ENCODE peak calls at places on chromosomes 12 and 14, in four cellular contexts. One of them, this sample, is unnamed.
A peak's percentile ranks its signal among the peaks of the same experiment; 100 is the strongest.

GRCh38 chr12:95336387-95337067 is 118.9 kb downstream of the VEZT start:
- DNase-seq in fibroblast of villous mesenchyme: peak; percentile 88
- DNase-seq in AG10803: peak; percentile 87
- DNase-seq in stomach: peak; percentile 79
- DNase-seq in this sample: no peak

GRCh38 chr12:113002155-113002554 is 23.8 kb downstream of the OAS2 start:
- DNase-seq in fibroblast of villous mesenchyme: no peak
- DNase-seq in AG10803: no peak
- DNase-seq in stomach: no peak
- DNase-seq in this sample: no peak

GRCh38 chr14:73684627-73685026 is 29.6 kb downstream of the PNMA1 start:
- DNase-seq in stomach: no peak
- DNase-seq in fibroblast of villous mesenchyme: no peak
- DNase-seq in AG10803: no peak
- DNase-seq in this sample: no peak

GRCh38 chr12:44464180-44464579 is 411.9 kb downstream of the NELL2 start:
- DNase-seq in AG10803: no peak
- DNase-seq in stomach: no peak
- DNase-seq in fibroblast of villous mesenchyme: no peak
- DNase-seq in this sample: no peak

GRCh38 chr14:90580381-90581335 is 183.8 kb downstream of the CALM1 start:
- DNase-seq in fibroblast of villous mesenchyme: no peak
- DNase-seq in stomach: no peak
- DNase-seq in AG10803: no peak
- DNase-seq in this sample: no peak

GRCh38 chr12:57236925-57237652 is 7.6 kb downstream of the SHMT2 start:
- DNase-seq in stomach: no peak
- DNase-seq in AG10803: peak; percentile 47
- DNase-seq in fibroblast of villous mesenchyme: no peak
- DNase-seq in this sample: no peak

GRCh38 chr12:114407566-114408411 is 1.8 kb upstream of the TBX5 start:
- DNase-seq in AG10803: no peak
- DNase-seq in fibroblast of villous mesenchyme: peak; percentile 75
- DNase-seq in stomach: no peak
- DNase-seq in this sample: no peak

GRCh38 chr12:31201382-31201781 is 124.6 kb downstream of the SINHCAF start:
- DNase-seq in AG10803: no peak
- DNase-seq in stomach: no peak
- DNase-seq in fibroblast of villous mesenchyme: no peak
- DNase-seq in this sample: no peak

GRCh38 chr12:119666900-119667576 is 895 bp upstream of the PRKAB1 start:
- DNase-seq in stomach: no peak
- DNase-seq in AG10803: no peak
- DNase-seq in fibroblast of villous mesenchyme: no peak
- DNase-seq in this sample: no peak

GRCh38 chr12:106317406-106318082 is 15.0 kb downstream of the TCP11L2 start:
- DNase-seq in stomach: no peak
- DNase-seq in fibroblast of villous mesenchyme: no peak
- DNase-seq in AG10803: no peak
- DNase-seq in this sample: no peak

GRCh38 chr12:1666685-1667162 is 24.1 kb upstream of the ADIPOR2 start:
- DNase-seq in stomach: no peak
- DNase-seq in fibroblast of villous mesenchyme: no peak
- DNase-seq in AG10803: no peak
- DNase-seq in this sample: no peak

GRCh38 chr12:51368640-51369517 is 22.3 kb downstream of the GALNT6 start:
- DNase-seq in fibroblast of villous mesenchyme: peak; percentile 53
- DNase-seq in stomach: peak; percentile 60
- DNase-seq in AG10803: no peak
- DNase-seq in this sample: peak; percentile 63

GRCh38 chr14:104221636-104222375 is 83.4 kb downstream of the KIF26A start:
- DNase-seq in stomach: no peak
- DNase-seq in fibroblast of villous mesenchyme: no peak
- DNase-seq in AG10803: no peak
- DNase-seq in this sample: no peak

GRCh38 chr12:26906024-26906423 is 31.8 kb downstream of the INTS13 start:
- DNase-seq in stomach: no peak
- DNase-seq in fibroblast of villous mesenchyme: no peak
- DNase-seq in AG10803: no peak
- DNase-seq in this sample: no peak

GRCh38 chr14:23562822-23563472 is 4.6 kb downstream of the AP1G2 start:
- DNase-seq in AG10803: peak; percentile 62
- DNase-seq in stomach: peak; percentile 58
- DNase-seq in fibroblast of villous mesenchyme: peak; percentile 41
- DNase-seq in this sample: no peak

GRCh38 chr12:109052415-109053323 is at the start of gene USP30:
- DNase-seq in stomach: peak; percentile 88
- DNase-seq in AG10803: peak; percentile 86
- DNase-seq in fibroblast of villous mesenchyme: peak; percentile 89
- DNase-seq in this sample: peak; percentile 19
- TF ChIP-seq CTCF in stomach: no peak
- TF ChIP-seq CTCF in AG10803: no peak
- TF ChIP-seq CTCF in fibroblast of villous mesenchyme: no peak
- TF ChIP-seq CTCF in this sample: no peak

DNA sequence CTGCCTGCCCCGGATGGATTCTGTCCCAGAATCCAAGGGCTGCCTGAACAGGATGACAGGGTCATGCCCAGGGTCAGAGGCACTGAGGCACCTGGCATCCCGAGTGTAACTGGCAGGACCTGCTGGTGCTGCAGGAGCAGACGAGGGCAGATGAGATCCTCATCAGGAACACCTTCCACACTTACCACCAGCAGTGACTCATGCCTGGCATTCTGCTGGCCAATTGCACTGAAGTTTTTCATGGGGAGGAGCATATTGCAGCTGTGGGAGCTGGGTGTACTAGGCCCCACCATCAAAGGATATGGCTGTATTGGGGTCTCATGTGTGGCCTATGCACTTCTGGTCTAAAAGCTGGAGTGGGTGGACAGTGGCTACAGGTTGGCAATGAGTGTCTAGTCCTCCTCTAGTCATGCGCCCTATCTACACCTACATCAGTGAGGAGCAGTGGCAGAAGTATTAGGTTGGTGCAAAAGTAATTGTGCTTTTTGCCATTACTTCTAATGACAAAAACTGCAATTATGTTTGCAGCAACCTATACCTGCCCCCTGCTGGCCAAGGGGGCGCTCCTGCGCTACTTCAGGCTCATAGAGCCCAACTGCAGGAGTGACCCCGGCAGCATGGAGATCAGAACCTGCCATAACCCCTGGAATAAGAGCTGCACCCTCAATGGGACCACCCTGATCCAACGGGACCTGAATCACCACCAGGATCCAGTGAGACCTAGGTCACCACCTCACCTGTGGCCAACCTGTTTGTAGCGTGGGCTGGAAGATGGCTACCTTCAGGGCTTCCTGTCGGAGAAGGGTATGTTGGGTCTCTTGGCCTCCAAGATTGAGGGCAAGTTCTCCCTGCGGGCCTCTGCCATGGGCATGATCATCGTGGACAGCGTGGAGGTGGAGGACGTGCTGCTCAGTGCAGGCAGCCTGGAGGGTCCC is 8.0 kb upstream of the C12orf42 start:
- DNase-seq in fibroblast of villous mesenchyme: no peak
- DNase-seq in stomach: peak; percentile 61
- DNase-seq in AG10803: no peak
- DNase-seq in this sample: no peak
- TF ChIP-seq CTCF in fibroblast of villous mesenchyme: peak; percentile 7
- TF ChIP-seq CTCF in stomach: peak; percentile 28
- TF ChIP-seq CTCF in AG10803: peak; percentile 2
- TF ChIP-seq CTCF in this sample: peak; percentile 2

GRCh38 chr14:105379946-105380345 is 18.4 kb upstream of the TEX22 start:
- DNase-seq in stomach: no peak
- DNase-seq in fibroblast of villous mesenchyme: no peak
- DNase-seq in AG10803: no peak
- DNase-seq in this sample: no peak

GRCh38 chr14:105378873-105379685 is 19.3 kb upstream of the TEX22 start:
- DNase-seq in fibroblast of villous mesenchyme: no peak
- DNase-seq in AG10803: no peak
- DNase-seq in stomach: no peak
- DNase-seq in this sample: no peak

GRCh38 chr14:105377555-105378182 is 20.7 kb upstream of the TEX22 start:
- DNase-seq in AG10803: no peak
- DNase-seq in stomach: no peak
- DNase-seq in fibroblast of villous mesenchyme: no peak
- DNase-seq in this sample: no peak

GRCh38 chr14:105376521-105377440 is 21.6 kb upstream of the TEX22 start:
- DNase-seq in fibroblast of villous mesenchyme: no peak
- DNase-seq in AG10803: no peak
- DNase-seq in stomach: no peak
- DNase-seq in this sample: no peak

GRCh38 chr14:105378199-105378598 is 20.1 kb upstream of the TEX22 start:
- DNase-seq in stomach: no peak
- DNase-seq in fibroblast of villous mesenchyme: no peak
- DNase-seq in AG10803: no peak
- DNase-seq in this sample: no peak
- TF ChIP-seq CTCF in stomach: no peak
- TF ChIP-seq CTCF in fibroblast of villous mesenchyme: no peak
- TF ChIP-seq CTCF in AG10803: no peak
- TF ChIP-seq CTCF in this sample: no peak

GRCh38 chr14:63633801-63634200 is 7.9 kb downstream of the WDR89 start:
- DNase-seq in AG10803: no peak
- DNase-seq in fibroblast of villous mesenchyme: no peak
- DNase-seq in stomach: no peak
- DNase-seq in this sample: no peak

DNA sequence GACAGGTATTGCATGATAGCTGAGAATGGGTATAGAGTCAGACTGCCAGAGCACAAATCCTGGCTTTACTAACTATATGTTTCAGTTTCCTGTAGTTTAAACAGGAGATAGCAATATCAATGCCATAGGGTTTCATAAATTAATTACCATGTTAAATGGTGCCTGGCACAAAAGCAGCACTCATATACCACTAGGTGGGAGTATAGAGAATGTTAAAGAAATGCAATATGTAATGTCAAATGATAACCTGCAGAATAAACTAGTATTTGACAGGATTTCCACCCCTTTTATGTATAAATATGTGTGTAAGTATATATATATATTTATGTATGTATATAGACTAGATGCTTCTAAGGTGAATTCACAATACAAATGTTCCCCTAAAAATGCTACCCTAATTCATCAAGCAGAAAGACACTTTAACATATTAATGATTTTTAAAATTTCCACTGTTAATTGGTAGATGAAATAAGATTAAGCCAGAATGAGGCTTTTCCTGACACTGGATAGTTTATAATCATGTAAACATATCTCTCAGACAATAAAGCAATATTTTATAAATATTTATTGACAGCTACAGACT is 8.6 kb downstream of the WDR89 start:
- DNase-seq in stomach: no peak
- DNase-seq in AG10803: peak; percentile 25
- DNase-seq in fibroblast of villous mesenchyme: peak; percentile 45
- DNase-seq in this sample: no peak
- TF ChIP-seq CTCF in stomach: peak; percentile 30
- TF ChIP-seq CTCF in AG10803: peak; percentile 66
- TF ChIP-seq CTCF in fibroblast of villous mesenchyme: peak; percentile 68
- TF ChIP-seq CTCF in this sample: peak; percentile 44

GRCh38 chr12:71641390-71641789 is 22.3 kb downstream of the ZFC3H1 start:
- DNase-seq in stomach: no peak
- DNase-seq in fibroblast of villous mesenchyme: no peak
- DNase-seq in AG10803: no peak
- DNase-seq in this sample: no peak

GRCh38 chr12:71638499-71638898 is 25.1 kb downstream of the ZFC3H1 start:
- DNase-seq in AG10803: no peak
- DNase-seq in stomach: no peak
- DNase-seq in fibroblast of villous mesenchyme: no peak
- DNase-seq in this sample: no peak

GRCh38 chr12:71636704-71637115 is 26.9 kb downstream of the ZFC3H1 start:
- DNase-seq in AG10803: peak; percentile 73
- DNase-seq in stomach: no peak
- DNase-seq in fibroblast of villous mesenchyme: peak; percentile 69
- DNase-seq in this sample: peak; percentile 56

GRCh38 chr12:71640316-71640715 is 23.3 kb downstream of the ZFC3H1 start:
- DNase-seq in stomach: peak; percentile 28
- DNase-seq in fibroblast of villous mesenchyme: no peak
- DNase-seq in AG10803: no peak
- DNase-seq in this sample: no peak

GRCh38 chr12:71639341-71639760 is 24.3 kb downstream of the ZFC3H1 start:
- DNase-seq in stomach: no peak
- DNase-seq in fibroblast of villous mesenchyme: peak; percentile 3
- DNase-seq in AG10803: no peak
- DNase-seq in this sample: no peak
- TF ChIP-seq CTCF in stomach: no peak
- TF ChIP-seq CTCF in fibroblast of villous mesenchyme: no peak
- TF ChIP-seq CTCF in AG10803: peak; percentile 9
- TF ChIP-seq CTCF in this sample: peak; percentile 14

GRCh38 chr14:67485501-67486095 is 2.9 kb downstream of the TMEM229B start:
- DNase-seq in AG10803: peak; percentile 35
- DNase-seq in stomach: no peak
- DNase-seq in fibroblast of villous mesenchyme: peak; percentile 51
- DNase-seq in this sample: no peak

GRCh38 chr14:67482765-67483164 is 5.8 kb downstream of the TMEM229B start:
- DNase-seq in stomach: no peak
- DNase-seq in AG10803: no peak
- DNase-seq in fibroblast of villous mesenchyme: no peak
- DNase-seq in this sample: no peak

GRCh38 chr14:67487332-67487731 is 1.2 kb downstream of the TMEM229B start:
- DNase-seq in AG10803: no peak
- DNase-seq in fibroblast of villous mesenchyme: no peak
- DNase-seq in stomach: no peak
- DNase-seq in this sample: no peak

GRCh38 chr14:67486890-67487289 is 1.6 kb downstream of the TMEM229B start:
- DNase-seq in stomach: no peak
- DNase-seq in fibroblast of villous mesenchyme: no peak
- DNase-seq in AG10803: no peak
- DNase-seq in this sample: no peak

GRCh38 chr14:67483599-67484270 is 4.8 kb downstream of the TMEM229B start:
- DNase-seq in stomach: no peak
- DNase-seq in fibroblast of villous mesenchyme: no peak
- DNase-seq in AG10803: no peak
- DNase-seq in this sample: no peak
- TF ChIP-seq CTCF in stomach: no peak
- TF ChIP-seq CTCF in fibroblast of villous mesenchyme: no peak
- TF ChIP-seq CTCF in AG10803: no peak
- TF ChIP-seq CTCF in this sample: no peak

DNA sequence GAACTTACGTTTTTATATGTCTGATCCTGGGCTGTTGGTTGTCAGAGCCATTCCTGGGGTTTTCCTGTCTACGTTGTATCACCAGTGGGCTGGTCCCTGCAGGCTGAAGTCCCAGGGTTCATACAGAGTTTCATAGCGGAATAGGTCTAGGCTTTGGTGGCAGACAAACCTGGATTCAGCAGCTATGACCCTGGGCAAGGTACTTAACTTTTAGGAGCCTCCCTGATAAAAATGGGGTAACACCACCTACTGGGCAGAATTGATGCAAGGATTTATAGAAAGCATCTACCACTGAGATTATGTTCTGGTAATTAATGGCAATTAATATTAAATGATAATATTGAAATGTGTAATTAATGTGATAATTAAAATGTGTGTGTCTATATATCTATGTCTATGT is 141.2 kb downstream of the SYNE2 start:
- DNase-seq in stomach: no peak
- DNase-seq in fibroblast of villous mesenchyme: peak; percentile 18
- DNase-seq in AG10803: no peak
- DNase-seq in this sample: no peak
- TF ChIP-seq CTCF in stomach: peak; percentile 20
- TF ChIP-seq CTCF in fibroblast of villous mesenchyme: peak; percentile 33
- TF ChIP-seq CTCF in AG10803: peak; percentile 26
- TF ChIP-seq CTCF in this sample: peak; percentile 16